ENCODE peak calls at places on chromosomes 13 and 19, in nine cellular contexts. W is breast epithelium, T is HFF-Myc, R is Peyer's patch, O is RWPE1, J is Calu3, P is colonic mucosa, V is neural progenitor cell, G is ascending aorta. C is an unnamed sample.

GRCh38 chr19:33794578-33795369 is 1.9 kb upstream of the KCTD15 start:
- DNase-seq in G (no peak), J (no peak), R (no peak), O (no peak), P (no peak), V (peak; percentile 59), W (no peak), T (no peak), C (peak; percentile 35)

GRCh38 chr19:16782719-16783118 is 46.5 kb upstream of the SIN3B start:
- DNase-seq in G (no peak), P (no peak), R (no peak), T (no peak), W (no peak), J (no peak), V (no peak), O (no peak), C (no peak)

GRCh38 chr13:102677122-102677521 is 17.7 kb downstream of the METTL21C start:
- DNase-seq in P (no peak), G (no peak), J (no peak), T (no peak), O (no peak), V (no peak), R (no peak), W (no peak), C (no peak)

GRCh38 chr13:50512602-50513527 is 330.6 kb downstream of the DLEU7 start:
- DNase-seq in R (no peak), T (no peak), G (no peak), V (peak; percentile 28), W (peak; percentile 31), P (peak; percentile 70), O (no peak), J (peak; percentile 25), C (no peak)

GRCh38 chr13:77650409-77650808 is 47.1 kb upstream of the SLAIN1 start:
- DNase-seq in G (no peak), T (no peak), J (no peak), W (no peak), R (no peak), P (no peak), V (no peak), O (no peak), C (no peak)

GRCh38 chr19:7676854-7677253 is at the start of gene MCEMP1:
- DNase-seq in O (no peak), P (no peak), V (no peak), R (no peak), J (no peak), T (no peak), G (no peak), W (no peak), C (no peak)

GRCh38 chr19:40803857-40804782 is 5.1 kb downstream of the EGLN2 start:
- DNase-seq in T (no peak), G (no peak), J (no peak), W (no peak), P (peak; percentile 86), O (no peak), R (peak; percentile 72), V (no peak), C (no peak)

GRCh38 chr13:101919541-101920306 is 467.2 kb downstream of the ITGBL1 start:
- DNase-seq in O (no peak), G (no peak), V (peak; percentile 83), T (no peak), P (no peak), R (no peak), W (no peak), J (peak; percentile 6), C (peak; percentile 79)

GRCh38 chr13:113452942-113453901 is at the start of gene ADPRHL1:
- DNase-seq in G (no peak), W (no peak), J (no peak), R (no peak), O (no peak), P (no peak), V (no peak), T (no peak), C (no peak)

GRCh38 chr13:80199585-80200292 is 141.2 kb downstream of the SPRY2 start:
- DNase-seq in T (no peak), O (no peak), R (no peak), G (no peak), P (no peak), V (no peak), W (no peak), J (no peak), C (no peak)

GRCh38 chr13:80201686-80202085 is 139.2 kb downstream of the SPRY2 start:
- DNase-seq in V (no peak), W (no peak), T (no peak), R (no peak), P (no peak), J (no peak), O (no peak), G (no peak), C (no peak)

GRCh38 chr13:80199067-80199466 is 141.9 kb downstream of the SPRY2 start:
- DNase-seq in V (no peak), T (no peak), J (no peak), O (no peak), P (no peak), G (no peak), W (no peak), R (no peak), C (no peak)

DNA sequence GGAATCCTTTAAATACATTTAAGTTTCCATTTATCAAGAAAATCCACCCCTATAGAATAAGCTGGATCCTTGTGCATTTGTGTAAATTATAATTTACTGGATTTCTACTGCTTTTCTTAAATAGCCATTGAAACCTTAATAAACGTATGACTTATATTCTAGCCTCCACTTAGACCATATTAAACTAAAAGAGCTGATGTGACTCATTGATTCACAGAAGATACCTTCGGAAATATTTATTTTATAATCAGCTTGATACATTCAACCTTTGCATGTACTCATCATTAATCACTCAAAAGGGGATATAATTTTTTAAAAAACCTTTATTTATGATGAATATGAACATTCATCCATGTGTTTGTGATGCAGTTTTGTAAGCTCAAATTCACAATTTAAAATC is 136.3 kb downstream of the SPRY2 start:
- DNase-seq in R (no peak), O (no peak), V (no peak), T (no peak), G (no peak), P (no peak), J (no peak), W (no peak), C (no peak)
- TF ChIP-seq CTCF in R (no peak), O (no peak), V (no peak), T (no peak), G (no peak), P (no peak), J (no peak), W (no peak), C (no peak)

DNA sequence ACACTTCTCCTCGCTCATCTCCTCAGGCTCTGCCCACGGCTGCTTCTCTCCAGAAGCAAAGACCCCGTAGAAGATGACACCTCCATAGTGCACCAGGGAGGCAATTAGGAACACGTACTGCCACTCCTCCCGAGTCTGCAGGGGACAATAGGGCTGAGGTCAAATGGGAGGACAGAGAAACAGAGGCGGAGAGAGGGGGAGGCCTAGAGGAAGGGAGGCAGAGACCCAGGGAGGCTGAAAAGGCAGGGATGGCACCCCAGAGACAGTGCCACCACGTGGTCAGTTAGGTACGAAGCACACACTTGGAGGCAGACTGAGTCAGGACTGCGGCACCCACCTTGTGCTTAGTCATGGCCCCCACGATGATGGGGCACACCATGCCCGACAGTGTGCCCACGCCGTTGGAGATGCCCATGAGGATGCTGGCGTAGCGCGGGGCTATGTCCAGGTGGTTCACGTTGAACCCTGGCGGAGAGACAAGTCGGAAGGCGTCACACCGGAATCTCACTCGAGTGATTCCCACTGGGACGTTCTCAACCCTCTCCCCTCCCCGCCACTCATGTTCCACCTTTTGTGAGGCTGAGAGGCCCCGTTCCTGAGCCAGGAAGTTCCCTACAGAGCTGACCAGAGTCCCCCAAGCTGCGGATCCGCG is 5.6 kb downstream of the GFY start:
- DNase-seq in P (no peak), T (no peak), J (peak; percentile 20), V (peak; percentile 38), W (no peak), O (no peak), G (no peak), R (no peak), C (no peak)
- TF ChIP-seq CTCF in P (no peak), T (peak; percentile 35), J (no peak), V (peak; percentile 46), W (no peak), O (no peak), G (no peak), R (no peak), C (peak; percentile 14)

GRCh38 chr13:39684531-39685137 is 29.2 kb downstream of the COG6 start:
- DNase-seq in R (no peak), G (no peak), T (no peak), W (no peak), O (peak; percentile 25), P (no peak), V (peak; percentile 64), J (no peak), C (no peak)
- TF ChIP-seq CTCF in R (no peak), G (peak; percentile 44), T (no peak), W (peak; percentile 29), O (peak; percentile 22), P (no peak), V (peak; percentile 60), J (no peak), C (peak; percentile 65)

GRCh38 chr19:10984166-10984735 is 23.4 kb downstream of the SMARCA4 start:
- DNase-seq in O (no peak), V (no peak), R (no peak), J (no peak), T (no peak), P (no peak), G (no peak), W (no peak), C (no peak)
- TF ChIP-seq CTCF in O (no peak), V (no peak), R (no peak), J (no peak), T (no peak), P (no peak), G (no peak), W (no peak), C (no peak)

GRCh38 chr19:32318884-32319520 is 26.4 kb upstream of the ZNF507 start:
- DNase-seq in O (peak; percentile 21), R (no peak), G (no peak), T (no peak), W (no peak), J (peak; percentile 47), P (no peak), V (peak; percentile 76), C (peak; percentile 53)
- TF ChIP-seq CTCF in O (no peak), R (no peak), G (peak; percentile 36), T (no peak), W (no peak), J (peak; percentile 33), P (no peak), V (peak; percentile 44), C (no peak)

C was measured in endothelial cell.